ENCODE peak calls at places on chromosomes 16 and 17, in seven cellular contexts. One of them, this sample, is unnamed.

GRCh38 chr17:74566132-74566753 is 1.1 kb downstream of the CD300H start:
- DNase-seq in thoracic aorta: no peak
- DNase-seq in transverse colon: peak
- DNase-seq in adrenal gland: peak
- DNase-seq in WTC11: peak
- DNase-seq in lower leg skin: peak
- DNase-seq in HFF-Myc: no peak
- DNase-seq in this sample: peak

GRCh38 chr16:81686391-81687182 is 92.5 kb upstream of the PLCG2 start:
- DNase-seq in thoracic aorta: no peak
- DNase-seq in transverse colon: no peak
- DNase-seq in adrenal gland: peak
- DNase-seq in WTC11: no peak
- DNase-seq in lower leg skin: no peak
- DNase-seq in HFF-Myc: no peak
- DNase-seq in this sample: no peak

GRCh38 chr16:53865492-53865863 is 161.5 kb downstream of the FTO start:
- DNase-seq in thoracic aorta: no peak
- DNase-seq in transverse colon: no peak
- DNase-seq in adrenal gland: no peak
- DNase-seq in WTC11: no peak
- DNase-seq in lower leg skin: no peak
- DNase-seq in HFF-Myc: no peak
- DNase-seq in this sample: no peak

GRCh38 chr17:80773243-80773991 is 218.2 kb upstream of the CHMP6 start:
- DNase-seq in thoracic aorta: peak
- DNase-seq in transverse colon: peak
- DNase-seq in adrenal gland: peak
- DNase-seq in WTC11: no peak
- DNase-seq in lower leg skin: no peak
- DNase-seq in HFF-Myc: no peak
- DNase-seq in this sample: no peak

GRCh38 chr17:48626470-48627241 is 498 bp upstream of the HOXB9 start:
- DNase-seq in thoracic aorta: no peak
- DNase-seq in transverse colon: peak
- DNase-seq in adrenal gland: no peak
- DNase-seq in WTC11: peak
- DNase-seq in lower leg skin: no peak
- DNase-seq in HFF-Myc: no peak
- DNase-seq in this sample: peak

GRCh38 chr16:19559242-19559910 is 3.9 kb downstream of the VPS35L start:
- DNase-seq in thoracic aorta: no peak
- DNase-seq in transverse colon: no peak
- DNase-seq in adrenal gland: no peak
- DNase-seq in WTC11: no peak
- DNase-seq in lower leg skin: no peak
- DNase-seq in HFF-Myc: peak
- DNase-seq in this sample: no peak

GRCh38 chr17:56679767-56680422 is 86.4 kb downstream of the NOG start:
- DNase-seq in thoracic aorta: no peak
- DNase-seq in transverse colon: no peak
- DNase-seq in adrenal gland: no peak
- DNase-seq in WTC11: no peak
- DNase-seq in lower leg skin: no peak
- DNase-seq in HFF-Myc: no peak
- DNase-seq in this sample: no peak

GRCh38 chr16:56684926-56685590 is 2.8 kb downstream of the MT1X start:
- DNase-seq in thoracic aorta: no peak
- DNase-seq in transverse colon: no peak
- DNase-seq in adrenal gland: no peak
- DNase-seq in WTC11: no peak
- DNase-seq in lower leg skin: no peak
- DNase-seq in HFF-Myc: no peak
- DNase-seq in this sample: no peak

GRCh38 chr17:3659541-3660111 is 8.8 kb downstream of the TAX1BP3 start:
- DNase-seq in thoracic aorta: peak
- DNase-seq in transverse colon: peak
- DNase-seq in adrenal gland: peak
- DNase-seq in WTC11: no peak
- DNase-seq in lower leg skin: peak
- DNase-seq in HFF-Myc: peak
- DNase-seq in this sample: no peak

GRCh38 chr17:13426991-13427390 is 174.7 kb downstream of the HS3ST3A1 start:
- DNase-seq in thoracic aorta: no peak
- DNase-seq in transverse colon: no peak
- DNase-seq in adrenal gland: no peak
- DNase-seq in WTC11: no peak
- DNase-seq in lower leg skin: no peak
- DNase-seq in HFF-Myc: no peak
- DNase-seq in this sample: no peak

GRCh38 chr17:4934173-4934979 is 2.3 kb downstream of the GP1BA start:
- DNase-seq in thoracic aorta: no peak
- DNase-seq in transverse colon: peak
- DNase-seq in adrenal gland: no peak
- DNase-seq in WTC11: peak
- DNase-seq in lower leg skin: no peak
- DNase-seq in HFF-Myc: no peak
- DNase-seq in this sample: no peak

GRCh38 chr17:61599608-61600007 is 8.6 kb upstream of the NACA2 start:
- DNase-seq in thoracic aorta: no peak
- DNase-seq in transverse colon: no peak
- DNase-seq in adrenal gland: no peak
- DNase-seq in WTC11: no peak
- DNase-seq in lower leg skin: no peak
- DNase-seq in HFF-Myc: no peak
- DNase-seq in this sample: no peak

GRCh38 chr16:65745-66144 is 6.7 kb downstream of the RHBDF1 start:
- DNase-seq in thoracic aorta: peak
- DNase-seq in transverse colon: peak
- DNase-seq in adrenal gland: peak
- DNase-seq in WTC11: peak
- DNase-seq in lower leg skin: peak
- DNase-seq in HFF-Myc: no peak
- DNase-seq in this sample: peak

GRCh38 chr17:42554250-42555121 is 1.8 kb downstream of the HSD17B1 start:
- DNase-seq in thoracic aorta: no peak
- DNase-seq in transverse colon: peak
- DNase-seq in adrenal gland: peak
- DNase-seq in WTC11: peak
- DNase-seq in lower leg skin: peak
- DNase-seq in HFF-Myc: no peak
- DNase-seq in this sample: peak

GRCh38 chr17:72661093-72661944 is 431.2 kb downstream of the SLC39A11 start:
- DNase-seq in thoracic aorta: no peak
- DNase-seq in transverse colon: no peak
- DNase-seq in adrenal gland: no peak
- DNase-seq in WTC11: no peak
- DNase-seq in lower leg skin: no peak
- DNase-seq in HFF-Myc: no peak
- DNase-seq in this sample: no peak

GRCh38 chr17:633641-634091 is 81.0 kb downstream of the VPS53 start:
- DNase-seq in thoracic aorta: no peak
- DNase-seq in transverse colon: no peak
- DNase-seq in adrenal gland: peak
- DNase-seq in WTC11: no peak
- DNase-seq in lower leg skin: no peak
- DNase-seq in HFF-Myc: no peak
- DNase-seq in this sample: no peak

GRCh38 chr17:81961087-81961514 is at the start of gene NOTUM:
- DNase-seq in thoracic aorta: no peak
- DNase-seq in transverse colon: no peak
- DNase-seq in adrenal gland: no peak
- DNase-seq in WTC11: peak
- DNase-seq in lower leg skin: no peak
- DNase-seq in HFF-Myc: no peak
- DNase-seq in this sample: no peak
- TF ChIP-seq CTCF in thoracic aorta: no peak
- TF ChIP-seq CTCF in transverse colon: no peak
- TF ChIP-seq CTCF in adrenal gland: no peak
- TF ChIP-seq CTCF in WTC11: no peak
- TF ChIP-seq CTCF in lower leg skin: no peak
- TF ChIP-seq CTCF in HFF-Myc: no peak
- TF ChIP-seq CTCF in this sample: peak

GRCh38 chr17:76351526-76352071 is 2.1 kb downstream of the PRPSAP1 start:
- DNase-seq in thoracic aorta: no peak
- DNase-seq in transverse colon: no peak
- DNase-seq in adrenal gland: no peak
- DNase-seq in WTC11: no peak
- DNase-seq in lower leg skin: no peak
- DNase-seq in HFF-Myc: no peak
- DNase-seq in this sample: no peak

GRCh38 chr17:76354747-76355310 is 1.1 kb upstream of the PRPSAP1 start:
- DNase-seq in thoracic aorta: no peak
- DNase-seq in transverse colon: no peak
- DNase-seq in adrenal gland: no peak
- DNase-seq in WTC11: no peak
- DNase-seq in lower leg skin: no peak
- DNase-seq in HFF-Myc: no peak
- DNase-seq in this sample: no peak

GRCh38 chr17:76354317-76354729 is 607 bp upstream of the PRPSAP1 start:
- DNase-seq in thoracic aorta: no peak
- DNase-seq in transverse colon: no peak
- DNase-seq in adrenal gland: no peak
- DNase-seq in WTC11: no peak
- DNase-seq in lower leg skin: no peak
- DNase-seq in HFF-Myc: no peak
- DNase-seq in this sample: no peak

GRCh38 chr17:76353004-76353598 is 615 bp downstream of the PRPSAP1 start:
- DNase-seq in thoracic aorta: no peak
- DNase-seq in transverse colon: peak
- DNase-seq in adrenal gland: no peak
- DNase-seq in WTC11: no peak
- DNase-seq in lower leg skin: no peak
- DNase-seq in HFF-Myc: no peak
- DNase-seq in this sample: no peak

GRCh38 chr17:76353599-76354316 is at the start of gene PRPSAP1:
- DNase-seq in thoracic aorta: peak
- DNase-seq in transverse colon: peak
- DNase-seq in adrenal gland: peak
- DNase-seq in WTC11: peak
- DNase-seq in lower leg skin: peak
- DNase-seq in HFF-Myc: no peak
- DNase-seq in this sample: peak
- TF ChIP-seq CTCF in thoracic aorta: peak
- TF ChIP-seq CTCF in transverse colon: peak
- TF ChIP-seq CTCF in adrenal gland: peak
- TF ChIP-seq CTCF in WTC11: no peak
- TF ChIP-seq CTCF in lower leg skin: no peak
- TF ChIP-seq CTCF in HFF-Myc: peak
- TF ChIP-seq CTCF in this sample: no peak

DNA sequence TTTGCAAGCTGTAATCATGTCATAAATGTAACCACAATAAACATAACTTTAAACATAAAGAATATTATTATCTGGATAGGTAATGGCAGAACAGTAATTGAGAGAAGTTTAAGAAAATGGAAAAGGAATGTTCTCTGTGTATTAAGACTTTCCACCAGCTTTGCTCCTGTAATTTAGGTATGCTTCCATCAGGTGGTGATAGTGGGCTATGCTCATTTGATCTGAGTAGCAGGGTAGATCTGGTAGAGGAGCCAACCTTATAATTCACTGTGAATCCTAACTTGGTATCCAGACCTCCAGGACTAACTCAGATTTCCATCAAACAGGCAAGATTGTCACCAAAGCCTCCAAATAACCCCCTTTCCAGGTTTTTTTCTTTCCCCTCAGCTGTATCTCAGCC is 137.9 kb upstream of the ZKSCAN2 start:
- DNase-seq in thoracic aorta: no peak
- DNase-seq in transverse colon: no peak
- DNase-seq in adrenal gland: no peak
- DNase-seq in WTC11: peak
- DNase-seq in lower leg skin: no peak
- DNase-seq in HFF-Myc: no peak
- DNase-seq in this sample: no peak
- TF ChIP-seq CTCF in thoracic aorta: no peak
- TF ChIP-seq CTCF in transverse colon: no peak
- TF ChIP-seq CTCF in adrenal gland: no peak
- TF ChIP-seq CTCF in WTC11: peak
- TF ChIP-seq CTCF in lower leg skin: no peak
- TF ChIP-seq CTCF in HFF-Myc: no peak
- TF ChIP-seq CTCF in this sample: no peak

DNA sequence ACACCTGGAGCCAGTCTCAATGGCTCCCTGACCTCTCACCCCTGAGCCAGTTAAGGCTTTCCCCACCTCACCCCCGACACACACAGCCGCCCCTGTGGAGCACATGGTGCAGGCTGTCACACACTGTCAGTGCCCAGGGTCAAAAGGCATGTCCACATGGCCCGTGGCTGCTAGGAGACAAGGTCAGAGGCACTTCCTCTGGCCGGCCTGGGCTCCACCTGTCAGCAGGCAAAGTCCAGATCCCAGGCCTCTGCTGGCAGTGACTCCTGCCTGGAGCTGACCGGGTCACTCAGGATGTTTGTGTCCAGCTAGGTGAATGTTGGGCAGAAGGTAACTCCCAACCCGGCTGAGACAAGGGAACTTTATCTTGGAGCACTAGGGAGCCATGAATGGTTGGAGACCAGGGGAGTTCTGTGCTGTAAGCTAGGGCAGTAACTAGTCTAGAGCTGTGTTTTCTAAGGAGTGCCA is 6.0 kb downstream of the SREBF1 start:
- DNase-seq in thoracic aorta: no peak
- DNase-seq in transverse colon: peak
- DNase-seq in adrenal gland: peak
- DNase-seq in WTC11: no peak
- DNase-seq in lower leg skin: no peak
- DNase-seq in HFF-Myc: no peak
- DNase-seq in this sample: no peak
- TF ChIP-seq CTCF in thoracic aorta: no peak
- TF ChIP-seq CTCF in transverse colon: no peak
- TF ChIP-seq CTCF in adrenal gland: no peak
- TF ChIP-seq CTCF in WTC11: no peak
- TF ChIP-seq CTCF in lower leg skin: no peak
- TF ChIP-seq CTCF in HFF-Myc: no peak
- TF ChIP-seq CTCF in this sample: no peak

This sample was measured in mesothelial cell of epicardium.